ENCODE peak calls at places on chromosomes 12 and 14, in nine cellular contexts. M is effector memory CD4-positive, alpha-beta T cell; V is aorta; S is uterus; E is neural progenitor cell; W is cardiac muscle cell; T is CD8-positive, alpha-beta T cell; P is hepatocyte; H is small intestine. G is an unnamed sample.

GRCh38 chr14:100592972-100593371 is 5.8 kb upstream of the BEGAIN start:
- DNase-seq in E (no peak), P (no peak), T (no peak), S (no peak), V (peak), M (no peak), W (no peak), H (no peak), G (no peak)

GRCh38 chr14:52400846-52401245 is 86.7 kb downstream of the PTGER2 start:
- DNase-seq in W (no peak), M (no peak), P (no peak), H (peak), T (no peak), E (no peak), V (no peak), S (no peak), G (no peak)

GRCh38 chr12:21169878-21170472 is 39.0 kb downstream of the SLCO1B1 start:
- DNase-seq in P (peak), T (peak), H (peak), E (peak), S (no peak), V (no peak), M (no peak), W (peak), G (peak)

GRCh38 chr14:75428230-75429104 is 645 bp downstream of the JDP2 start:
- DNase-seq in T (no peak), S (peak), P (peak), H (peak), W (peak), V (peak), E (no peak), M (no peak), G (peak)

GRCh38 chr14:79279645-79280399 is 931.5 kb downstream of the DIO2 start:
- DNase-seq in S (peak), H (peak), V (peak), M (no peak), W (peak), P (peak), T (no peak), E (peak), G (peak)

GRCh38 chr14:63542231-63542999 is 762 bp downstream of the PPP2R5E start:
- DNase-seq in H (peak), T (no peak), W (peak), P (peak), S (peak), E (peak), V (no peak), M (peak), G (no peak)

GRCh38 chr12:30630378-30631285 is 65.0 kb downstream of the IPO8 start:
- DNase-seq in P (no peak), W (no peak), H (no peak), T (no peak), M (no peak), S (no peak), E (no peak), V (no peak), G (no peak)

GRCh38 chr12:78928200-78929074 is 63.9 kb downstream of the SYT1 start:
- DNase-seq in S (no peak), T (no peak), E (no peak), H (no peak), M (no peak), V (no peak), P (no peak), W (no peak), G (no peak)

GRCh38 chr14:99326041-99326710 is 54.2 kb upstream of the BCL11B start:
- DNase-seq in M (no peak), T (no peak), P (no peak), E (no peak), V (peak), W (no peak), H (no peak), S (no peak), G (no peak)

GRCh38 chr12:25388216-25388615 is 137.5 kb upstream of the KRAS start:
- DNase-seq in M (no peak), V (no peak), S (no peak), H (peak), P (no peak), T (no peak), W (no peak), E (no peak), G (no peak)

GRCh38 chr12:32583535-32583934 is 95.6 kb upstream of the DNM1L start:
- DNase-seq in W (no peak), E (no peak), S (no peak), P (peak), V (no peak), H (no peak), T (no peak), M (no peak), G (no peak)

GRCh38 chr12:67698711-67699603 is 50.4 kb downstream of the DYRK2 start:
- DNase-seq in M (peak), W (no peak), T (peak), P (no peak), V (no peak), S (no peak), H (peak), E (no peak), G (no peak)

GRCh38 chr14:21070083-21070609 is at the start of gene ARHGEF40:
- DNase-seq in P (peak), H (peak), M (peak), V (peak), W (peak), S (peak), E (peak), T (peak), G (peak)

GRCh38 chr14:24377660-24378059 is 9.7 kb downstream of the NFATC4 start:
- DNase-seq in M (no peak), H (no peak), E (no peak), P (peak), S (no peak), V (no peak), T (no peak), W (peak), G (peak)

DNA sequence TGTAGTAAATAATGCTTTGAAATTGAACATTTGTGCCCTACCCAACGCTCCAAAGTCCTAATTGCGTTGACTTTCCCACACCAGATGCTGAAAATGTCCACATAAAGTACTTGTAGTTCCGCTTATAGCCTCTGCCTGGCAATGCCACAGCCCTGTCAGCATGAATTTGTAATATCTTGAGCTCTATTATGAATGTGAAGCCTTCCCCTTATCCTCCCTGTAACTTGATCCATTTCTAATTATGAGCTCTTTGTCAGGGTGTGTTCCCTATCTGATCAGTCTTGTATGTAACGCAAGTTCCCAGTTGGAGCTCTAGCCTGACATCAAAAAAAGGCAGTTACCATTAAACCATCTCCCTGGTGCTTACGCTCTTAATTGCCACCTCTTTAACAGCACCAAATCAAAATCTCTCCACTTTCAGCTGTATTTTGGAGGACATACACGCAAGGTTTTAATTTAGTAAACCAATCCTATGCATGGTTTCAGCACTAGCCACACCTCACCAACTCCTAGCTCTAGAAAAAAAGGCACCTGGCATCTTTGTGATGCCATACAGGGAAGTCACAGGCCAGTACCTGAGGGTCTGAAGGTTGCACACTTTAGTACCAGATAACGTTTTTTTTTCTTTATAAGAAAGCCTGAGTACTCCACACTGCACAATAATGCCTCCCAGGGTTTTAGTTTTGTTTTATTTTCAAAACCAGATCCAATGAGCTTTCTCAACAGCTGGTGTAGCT is 69.3 kb downstream of the EEA1 start:
- DNase-seq in P (no peak), W (no peak), T (no peak), V (no peak), E (no peak), H (peak), M (no peak), S (no peak), G (no peak)
- H3K27ac ChIP-seq in P (no peak), W (no peak), T (no peak), V (no peak), E (no peak), H (no peak), M (no peak), S (no peak), G (no peak)

GRCh38 chr12:1806301-1807106 is 13.9 kb upstream of the LRTM2 start:
- DNase-seq in V (peak), E (no peak), H (peak), T (no peak), S (peak), P (no peak), W (no peak), M (no peak), G (peak)
- H3K27ac ChIP-seq in V (no peak), E (no peak), H (no peak), T (no peak), S (no peak), P (no peak), W (peak), M (no peak), G (no peak)

GRCh38 chr12:114667669-114668150 is 16.3 kb downstream of the TBX3 start:
- DNase-seq in T (no peak), M (no peak), S (no peak), H (no peak), V (no peak), W (no peak), E (no peak), P (no peak), G (no peak)
- H3K27ac ChIP-seq in T (no peak), M (no peak), S (peak), H (peak), V (no peak), W (no peak), E (no peak), P (peak), G (no peak)

GRCh38 chr12:96201272-96202227 is 7.4 kb downstream of the ELK3 start:
- DNase-seq in E (no peak), H (no peak), W (no peak), V (no peak), S (no peak), T (no peak), P (no peak), M (no peak), G (no peak)

GRCh38 chr12:96198970-96199369 is 4.8 kb downstream of the ELK3 start:
- DNase-seq in H (no peak), E (no peak), S (no peak), W (no peak), M (no peak), V (no peak), T (no peak), P (no peak), G (no peak)

GRCh38 chr12:96197503-96198272 is 3.5 kb downstream of the ELK3 start:
- DNase-seq in E (no peak), H (no peak), T (no peak), V (no peak), W (no peak), P (no peak), S (no peak), M (no peak), G (no peak)

GRCh38 chr12:96196781-96197180 is 2.6 kb downstream of the ELK3 start:
- DNase-seq in V (no peak), W (no peak), E (no peak), M (no peak), T (no peak), P (no peak), S (no peak), H (no peak), G (no peak)

GRCh38 chr12:96199465-96199864 is 5.3 kb downstream of the ELK3 start:
- DNase-seq in M (no peak), T (no peak), P (no peak), W (no peak), V (no peak), H (no peak), S (no peak), E (no peak), G (no peak)
- H3K27ac ChIP-seq in M (peak), T (no peak), P (no peak), W (no peak), V (no peak), H (peak), S (peak), E (no peak), G (peak)

G was measured in stomach.